ENCODE peak calls at places on chromosomes 5 and 9, in eight cellular contexts. B, T, S, N, U, V, Y and W are unnamed samples.
A peak's percentile ranks its signal among the peaks of the same experiment; 100 is the strongest.

GRCh38 chr9:127693143-127693542 is 13.6 kb upstream of the CFAP157 start:
- DNase-seq in V (no peak), U (no peak), Y (no peak), T (no peak), S (no peak), B (no peak), N (no peak), W (no peak)

GRCh38 chr9:71937070-71937625 is 25.7 kb downstream of the C9orf85 start:
- DNase-seq in S (no peak), Y (no peak), T (no peak), B (no peak), V (no peak), U (no peak), N (no peak), W (no peak)

GRCh38 chr9:89418882-89419641 is 78.9 kb downstream of the SEMA4D start:
- DNase-seq in V (no peak), B (peak; percentile 46), Y (no peak), S (peak; percentile 86), N (no peak), U (peak; percentile 75), T (peak; percentile 62), W (peak; percentile 37)

GRCh38 chr5:58615931-58616330 is 33.1 kb downstream of the RAB3C start:
- DNase-seq in U (no peak), B (no peak), Y (no peak), T (no peak), V (no peak), S (no peak), N (no peak), W (no peak)

GRCh38 chr5:176948458-176948857 is 49.3 kb upstream of the HK3 start:
- DNase-seq in N (no peak), B (no peak), S (no peak), T (no peak), V (no peak), Y (no peak), U (no peak), W (no peak)

GRCh38 chr9:114930063-114930812 is at the start of gene TNFSF8:
- DNase-seq in B (peak; percentile 21), U (peak; percentile 75), Y (no peak), T (peak; percentile 48), S (peak; percentile 32), V (no peak), N (peak; percentile 30), W (peak; percentile 20)

GRCh38 chr5:142720561-142721275 is 34.8 kb upstream of the FGF1 start:
- DNase-seq in B (no peak), V (peak; percentile 73), Y (peak; percentile 56), T (no peak), U (no peak), S (no peak), N (no peak), W (peak; percentile 89)

GRCh38 chr5:13660072-13660471 is 284.4 kb downstream of the DNAH5 start:
- DNase-seq in B (no peak), T (no peak), U (peak; percentile 4), N (no peak), Y (peak; percentile 26), V (no peak), S (no peak), W (no peak)